ENCODE peak calls at places on chromosomes 12 and 14, in ten cellular contexts. D, P, E, R, T, U, Y, W, H and M are unnamed samples.

GRCh38 chr14:37246427-37246829 is 48.7 kb downstream of the MIPOL1 start:
- DNase-seq in T (no peak), U (peak), E (no peak), P (peak), D (no peak), W (peak), Y (no peak), H (no peak), R (peak), M (no peak)

GRCh38 chr12:101740980-101741379 is 1.7 kb upstream of the SYCP3 start:
- DNase-seq in W (no peak), R (no peak), T (no peak), U (no peak), P (no peak), D (no peak), E (no peak), Y (no peak), H (no peak), M (no peak)

GRCh38 chr12:10959777-10960176 is 20.7 kb upstream of the TAS2R14 start:
- DNase-seq in E (no peak), Y (no peak), H (no peak), P (no peak), R (peak), T (no peak), U (no peak), W (peak), D (no peak), M (no peak)

GRCh38 chr14:68363841-68364711 is 428.8 kb downstream of the ZFP36L1 start:
- DNase-seq in W (peak), T (no peak), D (no peak), P (no peak), H (no peak), R (no peak), E (no peak), U (no peak), Y (no peak), M (no peak)

GRCh38 chr12:27537855-27538675 is 14.1 kb downstream of the PPFIBP1 start:
- DNase-seq in D (no peak), H (no peak), T (no peak), P (no peak), U (no peak), W (no peak), E (no peak), R (no peak), Y (no peak), M (no peak)

GRCh38 chr14:79204591-79204990 is 1006.7 kb downstream of the DIO2 start:
- DNase-seq in E (no peak), Y (no peak), D (no peak), T (no peak), U (no peak), W (no peak), R (no peak), P (no peak), H (no peak), M (no peak)

GRCh38 chr12:38772427-38772826 is 133.0 kb downstream of the CPNE8 start:
- DNase-seq in D (no peak), R (no peak), P (no peak), U (no peak), H (no peak), W (no peak), T (no peak), Y (no peak), E (no peak), M (no peak)

GRCh38 chr12:50057000-50057841 is at the start of gene ASIC1:
- DNase-seq in P (peak), E (peak), W (peak), D (no peak), U (peak), H (peak), T (peak), Y (no peak), R (peak), M (no peak)

GRCh38 chr12:41205070-41205715 is 17.1 kb downstream of the PDZRN4 start:
- DNase-seq in T (no peak), W (no peak), U (no peak), H (no peak), R (no peak), E (no peak), P (no peak), Y (no peak), D (no peak), M (no peak)

GRCh38 chr14:52759145-52759544 is 29.2 kb downstream of the STYX start:
- DNase-seq in E (no peak), H (no peak), W (no peak), T (no peak), P (no peak), R (no peak), D (no peak), Y (no peak), U (no peak), M (no peak)

GRCh38 chr14:53306926-53307325 is 153.8 kb upstream of the DDHD1 start:
- DNase-seq in W (peak), T (no peak), Y (no peak), E (peak), P (no peak), D (no peak), R (no peak), U (no peak), H (no peak), M (no peak)